ENCODE peak calls at places on chromosomes 2 and 18, in six cellular contexts. One of them, this sample, is unnamed.

GRCh38 chr2:172928754-172929153 is 146.9 kb upstream of the MAP3K20 start:
- DNase-seq in heart right ventricle: no peak
- DNase-seq in cardiac muscle cell: peak
- DNase-seq in stomach: no peak
- DNase-seq in psoas muscle: no peak
- DNase-seq in brain microvascular endothelial cell: peak
- DNase-seq in this sample: no peak

GRCh38 chr18:46250084-46250811 is 146.1 kb downstream of the HAUS1 start:
- DNase-seq in brain microvascular endothelial cell: peak
- DNase-seq in stomach: peak
- DNase-seq in cardiac muscle cell: peak
- DNase-seq in heart right ventricle: no peak
- DNase-seq in psoas muscle: no peak
- DNase-seq in this sample: no peak

GRCh38 chr2:219210572-219211362 is 4.2 kb downstream of the ZFAND2B start:
- DNase-seq in stomach: no peak
- DNase-seq in psoas muscle: no peak
- DNase-seq in cardiac muscle cell: no peak
- DNase-seq in brain microvascular endothelial cell: no peak
- DNase-seq in heart right ventricle: no peak
- DNase-seq in this sample: no peak

GRCh38 chr2:135664623-135665068 is 77.0 kb upstream of the UBXN4 start:
- DNase-seq in stomach: no peak
- DNase-seq in cardiac muscle cell: no peak
- DNase-seq in heart right ventricle: no peak
- DNase-seq in psoas muscle: no peak
- DNase-seq in brain microvascular endothelial cell: peak
- DNase-seq in this sample: no peak

GRCh38 chr2:8544786-8545631 is 136.8 kb upstream of the ID2 start:
- DNase-seq in brain microvascular endothelial cell: peak
- DNase-seq in stomach: peak
- DNase-seq in cardiac muscle cell: peak
- DNase-seq in psoas muscle: peak
- DNase-seq in heart right ventricle: peak
- DNase-seq in this sample: peak

GRCh38 chr2:136056077-136056688 is 61.8 kb downstream of the CXCR4 start:
- DNase-seq in cardiac muscle cell: no peak
- DNase-seq in brain microvascular endothelial cell: no peak
- DNase-seq in heart right ventricle: no peak
- DNase-seq in psoas muscle: no peak
- DNase-seq in stomach: no peak
- DNase-seq in this sample: no peak

GRCh38 chr2:173590278-173590811 is 235.7 kb downstream of the CDCA7 start:
- DNase-seq in psoas muscle: peak
- DNase-seq in brain microvascular endothelial cell: peak
- DNase-seq in stomach: peak
- DNase-seq in heart right ventricle: peak
- DNase-seq in cardiac muscle cell: peak
- DNase-seq in this sample: peak

GRCh38 chr2:33420726-33421125 is 55.7 kb upstream of the RASGRP3 start:
- DNase-seq in psoas muscle: no peak
- DNase-seq in heart right ventricle: no peak
- DNase-seq in brain microvascular endothelial cell: no peak
- DNase-seq in cardiac muscle cell: no peak
- DNase-seq in stomach: no peak
- DNase-seq in this sample: no peak

GRCh38 chr2:26462511-26463251 is 15.2 kb downstream of the OTOF start:
- DNase-seq in brain microvascular endothelial cell: peak
- DNase-seq in psoas muscle: peak
- DNase-seq in cardiac muscle cell: peak
- DNase-seq in stomach: peak
- DNase-seq in heart right ventricle: no peak
- DNase-seq in this sample: peak

GRCh38 chr2:222872551-222872950 is 11.7 kb downstream of the ACSL3 start:
- DNase-seq in brain microvascular endothelial cell: no peak
- DNase-seq in stomach: no peak
- DNase-seq in psoas muscle: no peak
- DNase-seq in heart right ventricle: no peak
- DNase-seq in cardiac muscle cell: no peak
- DNase-seq in this sample: no peak

GRCh38 chr2:7009207-7009911 is 92.1 kb downstream of the RNF144A start:
- DNase-seq in cardiac muscle cell: peak
- DNase-seq in brain microvascular endothelial cell: no peak
- DNase-seq in psoas muscle: peak
- DNase-seq in stomach: no peak
- DNase-seq in heart right ventricle: no peak
- DNase-seq in this sample: no peak

GRCh38 chr2:31263636-31264190 is 29.8 kb downstream of the EHD3 start:
- DNase-seq in psoas muscle: no peak
- DNase-seq in stomach: no peak
- DNase-seq in heart right ventricle: no peak
- DNase-seq in cardiac muscle cell: no peak
- DNase-seq in brain microvascular endothelial cell: no peak
- DNase-seq in this sample: no peak

GRCh38 chr2:197875736-197876135 is 71.3 kb downstream of the PLCL1 start:
- DNase-seq in brain microvascular endothelial cell: no peak
- DNase-seq in psoas muscle: no peak
- DNase-seq in stomach: no peak
- DNase-seq in cardiac muscle cell: peak
- DNase-seq in heart right ventricle: no peak
- DNase-seq in this sample: no peak

GRCh38 chr2:196675963-196676362 is 36.4 kb downstream of the CCDC150 start:
- DNase-seq in psoas muscle: no peak
- DNase-seq in cardiac muscle cell: no peak
- DNase-seq in brain microvascular endothelial cell: no peak
- DNase-seq in stomach: no peak
- DNase-seq in heart right ventricle: no peak
- DNase-seq in this sample: no peak

GRCh38 chr2:37355735-37356134 is 11.3 kb downstream of the QPCT start:
- DNase-seq in heart right ventricle: no peak
- DNase-seq in cardiac muscle cell: no peak
- DNase-seq in brain microvascular endothelial cell: no peak
- DNase-seq in psoas muscle: no peak
- DNase-seq in stomach: no peak
- DNase-seq in this sample: no peak

GRCh38 chr2:37356299-37356698 is 11.9 kb downstream of the QPCT start:
- DNase-seq in stomach: no peak
- DNase-seq in cardiac muscle cell: no peak
- DNase-seq in heart right ventricle: no peak
- DNase-seq in psoas muscle: no peak
- DNase-seq in brain microvascular endothelial cell: no peak
- DNase-seq in this sample: no peak

GRCh38 chr2:37357461-37358008 is 13.1 kb downstream of the QPCT start:
- DNase-seq in cardiac muscle cell: no peak
- DNase-seq in heart right ventricle: no peak
- DNase-seq in psoas muscle: no peak
- DNase-seq in stomach: no peak
- DNase-seq in brain microvascular endothelial cell: no peak
- DNase-seq in this sample: no peak

GRCh38 chr2:37357053-37357452 is 12.6 kb downstream of the QPCT start:
- DNase-seq in brain microvascular endothelial cell: no peak
- DNase-seq in cardiac muscle cell: no peak
- DNase-seq in stomach: no peak
- DNase-seq in heart right ventricle: no peak
- DNase-seq in psoas muscle: no peak
- DNase-seq in this sample: no peak

GRCh38 chr2:37358466-37358865 is 14.0 kb downstream of the QPCT start:
- DNase-seq in heart right ventricle: no peak
- DNase-seq in stomach: no peak
- DNase-seq in brain microvascular endothelial cell: no peak
- DNase-seq in cardiac muscle cell: no peak
- DNase-seq in psoas muscle: no peak
- DNase-seq in this sample: no peak
- H3K4me3 ChIP-seq in heart right ventricle: no peak
- H3K4me3 ChIP-seq in stomach: no peak
- H3K4me3 ChIP-seq in brain microvascular endothelial cell: no peak
- H3K4me3 ChIP-seq in cardiac muscle cell: no peak
- H3K4me3 ChIP-seq in psoas muscle: no peak
- H3K4me3 ChIP-seq in this sample: no peak

GRCh38 chr18:61333746-61334490 is 688 bp downstream of the CDH20 start:
- DNase-seq in psoas muscle: no peak
- DNase-seq in cardiac muscle cell: peak
- DNase-seq in heart right ventricle: peak
- DNase-seq in stomach: no peak
- DNase-seq in brain microvascular endothelial cell: no peak
- DNase-seq in this sample: no peak
- TF ChIP-seq CTCF in psoas muscle: no peak
- TF ChIP-seq CTCF in cardiac muscle cell: no peak
- TF ChIP-seq CTCF in heart right ventricle: no peak
- TF ChIP-seq CTCF in stomach: no peak
- TF ChIP-seq CTCF in brain microvascular endothelial cell: no peak
- TF ChIP-seq CTCF in this sample: no peak

GRCh38 chr18:35910327-35910726 is 62.2 kb upstream of the RMP24 start:
- DNase-seq in stomach: no peak
- DNase-seq in heart right ventricle: no peak
- DNase-seq in psoas muscle: no peak
- DNase-seq in cardiac muscle cell: no peak
- DNase-seq in brain microvascular endothelial cell: no peak
- DNase-seq in this sample: no peak

GRCh38 chr18:35905436-35905835 is 67.0 kb upstream of the RMP24 start:
- DNase-seq in stomach: no peak
- DNase-seq in cardiac muscle cell: no peak
- DNase-seq in brain microvascular endothelial cell: no peak
- DNase-seq in psoas muscle: no peak
- DNase-seq in heart right ventricle: no peak
- DNase-seq in this sample: no peak

DNA sequence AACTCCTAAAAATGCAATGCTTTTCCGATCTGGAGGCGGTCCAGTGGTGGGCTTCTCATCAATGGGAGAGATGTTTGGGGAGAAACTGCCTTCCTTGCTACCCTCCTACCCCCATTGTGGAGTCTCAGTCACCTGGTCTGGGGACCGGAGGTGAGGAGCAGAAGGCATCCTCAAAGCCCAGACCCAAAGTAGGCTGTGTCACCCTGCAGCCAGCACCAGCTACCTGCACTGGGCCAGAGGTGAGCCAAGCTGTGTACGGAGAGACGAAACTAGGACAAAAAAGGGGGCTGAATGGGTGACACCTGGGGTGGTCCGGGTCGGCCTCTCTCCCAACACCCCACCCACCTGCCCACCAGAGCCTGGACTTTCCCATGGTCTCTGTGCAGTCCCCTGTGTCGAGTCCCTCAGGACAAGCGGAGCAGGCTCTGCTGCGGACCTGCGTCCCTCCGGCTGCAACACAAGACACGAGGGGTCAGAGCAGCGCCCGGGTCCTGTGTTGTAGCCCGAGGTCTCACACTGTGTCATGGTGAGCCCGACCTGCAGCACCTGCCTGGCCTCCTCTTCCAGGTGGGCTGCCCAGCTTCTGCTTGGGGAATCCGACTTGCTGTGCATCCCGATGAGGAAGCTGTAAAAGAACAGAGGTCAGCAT is 68.0 kb upstream of the RMP24 start:
- DNase-seq in cardiac muscle cell: no peak
- DNase-seq in brain microvascular endothelial cell: no peak
- DNase-seq in heart right ventricle: no peak
- DNase-seq in stomach: no peak
- DNase-seq in psoas muscle: no peak
- DNase-seq in this sample: no peak
- H3K27ac ChIP-seq in cardiac muscle cell: no peak
- H3K27ac ChIP-seq in brain microvascular endothelial cell: no peak
- H3K27ac ChIP-seq in heart right ventricle: no peak
- H3K27ac ChIP-seq in stomach: no peak
- H3K27ac ChIP-seq in psoas muscle: no peak
- H3K27ac ChIP-seq in this sample: no peak

GRCh38 chr18:57210711-57211411 is 64.0 kb downstream of the BOD1L2 start:
- DNase-seq in heart right ventricle: no peak
- DNase-seq in cardiac muscle cell: no peak
- DNase-seq in psoas muscle: no peak
- DNase-seq in stomach: no peak
- DNase-seq in brain microvascular endothelial cell: no peak
- DNase-seq in this sample: no peak
- H3K4me3 ChIP-seq in heart right ventricle: no peak
- H3K4me3 ChIP-seq in cardiac muscle cell: no peak
- H3K4me3 ChIP-seq in psoas muscle: no peak
- H3K4me3 ChIP-seq in stomach: no peak
- H3K4me3 ChIP-seq in brain microvascular endothelial cell: no peak
- H3K4me3 ChIP-seq in this sample: no peak

DNA sequence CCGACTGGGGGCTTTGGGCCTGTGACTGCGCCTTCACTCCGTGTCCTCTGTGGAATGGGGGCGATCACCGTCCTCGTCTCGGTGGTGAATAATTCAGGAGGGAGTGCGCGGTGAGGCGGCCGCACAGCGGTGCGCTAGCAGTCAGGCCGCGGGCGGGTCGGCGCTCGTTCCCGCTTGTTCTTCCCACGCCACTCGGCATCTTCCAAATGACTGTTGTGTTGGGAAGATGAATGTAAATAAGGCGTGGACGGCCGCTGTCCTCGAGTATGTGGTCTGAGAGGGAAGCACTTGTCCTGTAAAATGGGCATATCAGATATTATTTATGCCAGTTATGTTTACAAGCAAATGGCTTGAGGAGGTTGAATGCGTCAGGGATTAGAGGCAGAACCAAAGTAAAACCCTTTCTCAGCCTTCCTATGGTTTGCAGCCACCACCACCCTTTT is 607 bp upstream of the VPS4B start:
- DNase-seq in heart right ventricle: no peak
- DNase-seq in cardiac muscle cell: no peak
- DNase-seq in stomach: no peak
- DNase-seq in psoas muscle: no peak
- DNase-seq in brain microvascular endothelial cell: no peak
- DNase-seq in this sample: no peak
- TF ChIP-seq CTCF in heart right ventricle: no peak
- TF ChIP-seq CTCF in cardiac muscle cell: no peak
- TF ChIP-seq CTCF in stomach: no peak
- TF ChIP-seq CTCF in psoas muscle: no peak
- TF ChIP-seq CTCF in brain microvascular endothelial cell: peak
- TF ChIP-seq CTCF in this sample: no peak

DNA sequence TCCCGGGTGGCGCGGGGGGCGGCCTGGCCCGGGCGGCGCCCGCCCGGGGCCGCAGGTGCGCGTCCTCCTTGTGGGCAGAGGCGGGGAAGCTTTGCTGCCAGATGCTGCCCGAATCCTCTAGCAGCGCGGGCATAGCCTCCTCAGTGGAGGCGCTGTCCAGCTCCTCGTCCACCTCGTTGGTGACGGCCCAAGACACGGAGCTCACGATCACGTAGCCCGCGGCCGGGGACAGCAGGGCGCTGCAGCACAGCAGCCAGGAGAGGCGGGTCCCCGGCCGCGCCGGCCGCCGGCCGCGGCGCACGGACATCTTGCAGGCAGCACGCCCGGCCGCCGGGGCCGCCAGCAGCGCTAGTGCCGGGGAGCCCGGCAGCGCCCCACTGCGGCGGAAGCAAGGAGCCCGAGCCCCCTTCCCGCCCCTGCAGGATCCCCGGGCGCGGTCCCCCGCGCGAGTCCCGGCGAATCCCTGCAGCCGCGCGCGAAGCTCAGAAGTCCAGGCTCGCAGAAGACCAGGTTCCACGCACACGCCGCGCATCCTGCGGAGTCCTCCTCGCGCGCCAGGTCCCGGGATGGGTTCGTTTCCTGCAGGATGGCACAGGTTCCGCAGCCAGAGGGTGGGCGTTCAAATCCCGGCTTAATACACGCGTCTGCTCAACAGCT is at the start of gene CREG2:
- DNase-seq in brain microvascular endothelial cell: peak
- DNase-seq in psoas muscle: peak
- DNase-seq in cardiac muscle cell: peak
- DNase-seq in stomach: peak
- DNase-seq in heart right ventricle: peak
- DNase-seq in this sample: peak
- H3K27ac ChIP-seq in brain microvascular endothelial cell: no peak
- H3K27ac ChIP-seq in psoas muscle: no peak
- H3K27ac ChIP-seq in cardiac muscle cell: no peak
- H3K27ac ChIP-seq in stomach: no peak
- H3K27ac ChIP-seq in heart right ventricle: no peak
- H3K27ac ChIP-seq in this sample: no peak

GRCh38 chr2:233451950-233452349 is 97.7 kb downstream of the DGKD start:
- DNase-seq in cardiac muscle cell: no peak
- DNase-seq in stomach: no peak
- DNase-seq in heart right ventricle: no peak
- DNase-seq in brain microvascular endothelial cell: no peak
- DNase-seq in psoas muscle: no peak
- DNase-seq in this sample: no peak
- H3K4me3 ChIP-seq in cardiac muscle cell: no peak
- H3K4me3 ChIP-seq in stomach: no peak
- H3K4me3 ChIP-seq in heart right ventricle: no peak
- H3K4me3 ChIP-seq in brain microvascular endothelial cell: no peak
- H3K4me3 ChIP-seq in psoas muscle: no peak
- H3K4me3 ChIP-seq in this sample: no peak

This sample was measured in adrenal gland.